ENCODE peak calls at places on chromosomes 6 and 20, in ten cellular contexts. T is hypothalamus, W is psoas muscle, I is NCI-H510A treated with DMSO at 0.1 percent for 48 hours, V is sciatic nerve, C is pons, E is left ventricle myocardium inferior, L is HCT116, D is DMS153, O is NCI-H1092. B is an unnamed sample.

GRCh38 chr6:31886426-31887068 is 7.8 kb upstream of the SLC44A4 start:
- DNase-seq in T (no peak), W (no peak), I (no peak), V (no peak), C (no peak), E (no peak), L (no peak), D (no peak), O (no peak), B (no peak)

GRCh38 chr6:161522286-161522685 is 248.4 kb upstream of the AGPAT4 start:
- DNase-seq in T (no peak), W (no peak), I (no peak), V (no peak), C (no peak), E (no peak), L (no peak), D (no peak), O (no peak), B (no peak)

GRCh38 chr6:152600022-152600421 is 37.1 kb downstream of the SYNE1 start:
- DNase-seq in T (no peak), W (no peak), I (no peak), V (no peak), C (no peak), E (no peak), L (no peak), D (no peak), O (no peak), B (no peak)

GRCh38 chr6:13378669-13379590 is 50.6 kb upstream of the TBC1D7 start:
- DNase-seq in T (no peak), W (no peak), I (peak), V (no peak), C (no peak), E (no peak), L (no peak), D (peak), O (no peak), B (no peak)

GRCh38 chr20:41276317-41276751 is 41.2 kb downstream of the ZHX3 start:
- DNase-seq in T (peak), W (peak), I (no peak), V (no peak), C (peak), E (no peak), L (no peak), D (no peak), O (no peak), B (peak)

GRCh38 chr6:11097476-11097875 is 3.8 kb downstream of the SMIM13 start:
- DNase-seq in T (no peak), W (no peak), I (no peak), V (no peak), C (no peak), E (no peak), L (no peak), D (no peak), O (no peak), B (no peak)

GRCh38 chr6:73121421-73121993 is 103.8 kb downstream of the KHDC1L start:
- DNase-seq in T (no peak), W (no peak), I (no peak), V (no peak), C (no peak), E (no peak), L (no peak), D (no peak), O (no peak), B (no peak)

GRCh38 chr6:107458687-107459282 is 579 bp downstream of the PDSS2 start:
- DNase-seq in T (no peak), W (peak), I (peak), V (peak), C (peak), E (peak), L (no peak), D (peak), O (no peak), B (peak)

GRCh38 chr6:3513416-3513815 is 56.6 kb upstream of the SLC22A23 start:
- DNase-seq in T (no peak), W (no peak), I (no peak), V (no peak), C (no peak), E (no peak), L (no peak), D (no peak), O (no peak), B (no peak)

GRCh38 chr20:5265339-5265985 is 51.3 kb downstream of the PROKR2 start:
- DNase-seq in T (no peak), W (no peak), I (no peak), V (no peak), C (no peak), E (no peak), L (no peak), D (no peak), O (no peak), B (no peak)

GRCh38 chr20:4108495-4109306 is 93.3 kb upstream of the RNF24 start:
- DNase-seq in T (peak), W (peak), I (peak), V (peak), C (peak), E (peak), L (peak), D (peak), O (peak), B (peak)

GRCh38 chr6:168192195-168192900 is 113.3 kb upstream of the FRMD1 start:
- DNase-seq in T (no peak), W (no peak), I (peak), V (peak), C (peak), E (no peak), L (no peak), D (peak), O (peak), B (no peak)

GRCh38 chr20:52004720-52005119 is 186.9 kb downstream of the ZFP64 start:
- DNase-seq in T (no peak), W (no peak), I (no peak), V (no peak), C (no peak), E (no peak), L (no peak), D (no peak), O (no peak), B (no peak)

GRCh38 chr6:168950500-168951223 is 303.0 kb downstream of the THBS2 start:
- DNase-seq in T (no peak), W (no peak), I (no peak), V (no peak), C (no peak), E (no peak), L (no peak), D (no peak), O (no peak), B (no peak)

GRCh38 chr20:8183526-8183925 is 51.5 kb downstream of the PLCB1 start:
- DNase-seq in T (no peak), W (no peak), I (no peak), V (no peak), C (no peak), E (no peak), L (no peak), D (no peak), O (no peak), B (no peak)

GRCh38 chr20:10877345-10877744 is 203.5 kb upstream of the JAG1 start:
- DNase-seq in T (no peak), W (peak), I (no peak), V (peak), C (no peak), E (peak), L (no peak), D (no peak), O (no peak), B (no peak)

GRCh38 chr20:40953856-40954255 is 74.8 kb upstream of the TOP1 start:
- DNase-seq in T (no peak), W (no peak), I (no peak), V (no peak), C (no peak), E (no peak), L (no peak), D (no peak), O (no peak), B (no peak)

GRCh38 chr20:14889503-14890125 is 552.2 kb upstream of the FLRT3 start:
- DNase-seq in T (no peak), W (no peak), I (no peak), V (no peak), C (no peak), E (no peak), L (no peak), D (no peak), O (no peak), B (no peak)

GRCh38 chr6:158290659-158291058 is 21.6 kb upstream of the TULP4 start:
- DNase-seq in T (no peak), W (no peak), I (no peak), V (no peak), C (no peak), E (no peak), L (no peak), D (no peak), O (no peak), B (no peak)

GRCh38 chr6:161091972-161092701 is 100.6 kb downstream of the MAP3K4 start:
- DNase-seq in T (no peak), W (no peak), I (no peak), V (no peak), C (no peak), E (no peak), L (no peak), D (no peak), O (no peak), B (no peak)

GRCh38 chr20:35329435-35330139 is 37.4 kb upstream of the FAM83C start:
- DNase-seq in T (no peak), W (peak), I (peak), V (no peak), C (no peak), E (no peak), L (no peak), D (peak), O (no peak), B (no peak)

GRCh38 chr6:113055998-113056397 is 708.9 kb downstream of the RFPL4B start:
- DNase-seq in T (no peak), W (no peak), I (no peak), V (no peak), C (no peak), E (no peak), L (no peak), D (no peak), O (no peak), B (no peak)

GRCh38 chr6:2579241-2579761 is 171.4 kb downstream of the MYLK4 start:
- DNase-seq in T (no peak), W (no peak), I (no peak), V (no peak), C (no peak), E (peak), L (no peak), D (no peak), O (no peak), B (no peak)

GRCh38 chr6:169858935-169859351 is 107.5 kb downstream of the ERMARD start:
- DNase-seq in T (no peak), W (no peak), I (no peak), V (peak), C (no peak), E (no peak), L (no peak), D (no peak), O (no peak), B (no peak)

GRCh38 chr20:34987288-34988175 is 31.9 kb downstream of the MYH7B start:
- DNase-seq in T (no peak), W (peak), I (no peak), V (no peak), C (no peak), E (no peak), L (no peak), D (no peak), O (no peak), B (no peak)

GRCh38 chr20:10674684-10675455 is 1.1 kb upstream of the JAG1 start:
- DNase-seq in T (peak), W (peak), I (peak), V (peak), C (no peak), E (peak), L (peak), D (peak), O (peak), B (no peak)